ENCODE peak calls at places on chromosome 1, in four cellular contexts. E, L, C and W are unnamed samples.

GRCh38 chr1:26959722-26960624 is at the start of gene KDF1:
- DNase-seq in E (no peak), L (peak; percentile 61), C (no peak), W (no peak)

GRCh38 chr1:183165456-183165855 is 20.6 kb upstream of the LAMC2 start:
- DNase-seq in E (no peak), L (no peak), C (no peak), W (no peak)

GRCh38 chr1:67013573-67013972 is 40.4 kb downstream of the SLC35D1 start:
- DNase-seq in E (no peak), L (no peak), C (no peak), W (peak; percentile 20)

GRCh38 chr1:232984577-232985425 is 34.4 kb downstream of the NTPCR start:
- DNase-seq in E (no peak), L (no peak), C (no peak), W (no peak)

GRCh38 chr1:156401681-156402081 is 32.7 kb downstream of the RHBG start:
- DNase-seq in E (no peak), L (no peak), C (no peak), W (no peak)

GRCh38 chr1:159339517-159339916 is 37.4 kb downstream of the FCER1A start:
- DNase-seq in E (peak; percentile 14), L (no peak), C (no peak), W (no peak)

GRCh38 chr1:155079487-155080249 is 1.0 kb downstream of the EFNA3 start:
- DNase-seq in E (no peak), L (no peak), C (no peak), W (peak; percentile 43)

GRCh38 chr1:150484861-150485260 is 2.4 kb upstream of the TARS2 start:
- DNase-seq in E (peak; percentile 53), L (no peak), C (no peak), W (peak; percentile 40)

GRCh38 chr1:113434081-113434873 is 44.0 kb downstream of the MAGI3 start:
- DNase-seq in E (peak; percentile 47), L (no peak), C (no peak), W (no peak)

GRCh38 chr1:39981957-39982356 is 27.0 kb downstream of the MFSD2A start:
- DNase-seq in E (peak; percentile 26), L (peak; percentile 37), C (no peak), W (no peak)

GRCh38 chr1:10555635-10556429 is 81.1 kb downstream of the PEX14 start:
- DNase-seq in E (no peak), L (no peak), C (peak; percentile 17), W (peak; percentile 75)

DNA sequence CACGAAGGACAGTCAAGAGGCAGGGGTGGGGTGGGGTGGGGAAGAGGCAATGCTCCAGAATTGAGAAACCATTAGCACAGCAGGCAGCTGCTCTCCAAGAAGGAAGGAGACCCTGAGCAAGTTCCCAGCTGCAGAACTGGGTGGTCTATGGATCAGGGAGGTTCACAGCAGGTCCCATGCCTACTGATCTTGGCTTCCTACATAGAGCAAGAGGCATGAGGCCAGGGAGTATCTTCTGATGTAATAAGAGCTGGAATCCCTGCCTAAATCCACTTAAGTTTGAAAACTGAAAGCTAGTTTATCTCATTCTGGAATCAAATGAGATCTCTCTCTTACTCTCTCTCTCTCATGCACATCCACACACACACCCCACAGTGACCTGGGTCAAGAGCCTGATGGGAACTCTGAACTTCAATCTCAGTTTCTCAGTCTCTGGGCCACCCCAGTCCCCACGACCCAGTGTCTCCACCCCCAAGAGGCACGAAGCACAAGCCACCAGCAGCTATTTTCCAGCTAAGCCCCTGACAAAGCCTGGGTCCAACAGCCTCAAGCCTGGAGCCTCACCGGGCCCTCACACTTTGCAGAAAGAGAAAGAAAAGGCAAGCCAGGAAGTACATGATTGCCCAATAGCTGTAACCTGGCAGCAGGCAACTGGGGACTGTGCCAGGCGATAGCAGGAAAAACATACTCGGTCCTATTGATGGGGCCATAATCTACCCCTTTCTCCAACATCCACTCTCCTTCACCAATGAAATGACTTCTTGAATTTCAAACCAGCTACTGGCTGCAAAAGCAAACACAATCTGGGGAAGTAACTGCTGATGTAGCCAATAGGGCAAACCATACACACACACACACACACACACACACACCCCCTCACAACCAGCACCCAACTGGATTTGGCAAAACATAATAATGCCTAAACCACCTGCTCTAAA is 2.2 kb downstream of the NUAK2 start:
- DNase-seq in E (peak; percentile 80), L (no peak), C (no peak), W (peak; percentile 35)
- TF ChIP-seq POLR2A in E (no peak), L (no peak), C (no peak), W (no peak)

GRCh38 chr1:14487671-14488070 is 110.8 kb upstream of the KAZN start:
- DNase-seq in E (no peak), L (no peak), C (no peak), W (no peak)
- TF ChIP-seq MAX in E (no peak), L (no peak), C (no peak), W (no peak)

GRCh38 chr1:227315500-227316346 is 2.6 kb downstream of the CDC42BPA start:
- DNase-seq in E (peak; percentile 69), L (no peak), C (no peak), W (peak; percentile 72)
- TF ChIP-seq POLR2A in E (no peak), L (no peak), C (no peak), W (no peak)

DNA sequence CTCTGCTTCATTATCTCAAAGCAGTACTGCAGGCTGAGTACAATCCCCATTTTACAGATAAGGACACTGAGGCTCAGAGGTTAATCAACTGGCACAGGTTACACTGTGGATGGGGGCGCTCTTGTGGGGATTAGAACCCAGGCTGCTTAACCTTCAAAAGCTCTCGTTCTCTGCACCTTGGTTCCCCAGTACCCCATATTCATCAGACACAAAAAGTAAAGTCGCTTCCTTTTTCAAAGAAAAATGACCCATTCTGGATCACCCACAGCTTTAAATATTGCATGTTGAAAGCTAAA is 20.5 kb downstream of the SSBP3 start:
- DNase-seq in E (no peak), L (no peak), C (no peak), W (no peak)
- TF ChIP-seq MAX in E (no peak), L (no peak), C (no peak), W (no peak)

GRCh38 chr1:153611356-153611755 is 1.6 kb downstream of the S100A16 start:
- DNase-seq in E (no peak), L (no peak), C (no peak), W (no peak)

GRCh38 chr1:153613406-153613805 is 469 bp upstream of the S100A16 start:
- DNase-seq in E (no peak), L (no peak), C (no peak), W (no peak)

GRCh38 chr1:153612111-153612754 is 704 bp downstream of the S100A16 start:
- DNase-seq in E (no peak), L (no peak), C (no peak), W (no peak)

GRCh38 chr1:153614189-153614900 is 1.4 kb upstream of the S100A16 start:
- DNase-seq in E (no peak), L (no peak), C (no peak), W (no peak)

DNA sequence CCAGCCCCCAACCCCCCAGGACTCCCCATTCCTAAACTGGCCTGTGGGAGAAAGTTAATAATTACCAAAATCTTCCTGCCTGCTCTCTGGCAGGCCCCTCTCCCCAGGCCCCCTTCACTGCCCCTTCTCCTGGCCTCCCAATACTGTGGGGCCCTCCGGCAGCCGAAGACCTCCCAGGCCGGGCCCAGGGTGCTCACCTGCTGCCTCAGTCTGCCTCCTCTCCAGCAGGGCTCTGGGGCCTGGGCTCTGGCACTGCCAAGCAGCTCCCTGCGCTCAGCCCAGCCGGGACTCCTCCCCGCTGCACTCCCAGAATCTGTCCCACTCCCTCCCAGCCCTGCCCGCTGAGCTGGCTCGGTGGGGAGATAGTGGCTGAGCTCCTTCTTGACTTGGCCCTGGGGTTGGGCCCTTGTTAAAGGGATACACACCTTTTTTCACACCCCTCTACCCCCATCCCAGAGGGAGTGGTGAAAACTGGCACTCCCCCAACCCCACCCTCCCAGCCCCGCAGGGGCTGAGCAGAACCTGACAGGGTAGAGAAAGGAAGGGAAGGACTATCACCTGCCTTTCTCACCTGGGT is at the start of gene S100A16:
- DNase-seq in E (peak; percentile 77), L (peak; percentile 56), C (no peak), W (no peak)
- TF ChIP-seq POLR2A in E (peak; percentile 70), L (no peak), C (no peak), W (no peak)

DNA sequence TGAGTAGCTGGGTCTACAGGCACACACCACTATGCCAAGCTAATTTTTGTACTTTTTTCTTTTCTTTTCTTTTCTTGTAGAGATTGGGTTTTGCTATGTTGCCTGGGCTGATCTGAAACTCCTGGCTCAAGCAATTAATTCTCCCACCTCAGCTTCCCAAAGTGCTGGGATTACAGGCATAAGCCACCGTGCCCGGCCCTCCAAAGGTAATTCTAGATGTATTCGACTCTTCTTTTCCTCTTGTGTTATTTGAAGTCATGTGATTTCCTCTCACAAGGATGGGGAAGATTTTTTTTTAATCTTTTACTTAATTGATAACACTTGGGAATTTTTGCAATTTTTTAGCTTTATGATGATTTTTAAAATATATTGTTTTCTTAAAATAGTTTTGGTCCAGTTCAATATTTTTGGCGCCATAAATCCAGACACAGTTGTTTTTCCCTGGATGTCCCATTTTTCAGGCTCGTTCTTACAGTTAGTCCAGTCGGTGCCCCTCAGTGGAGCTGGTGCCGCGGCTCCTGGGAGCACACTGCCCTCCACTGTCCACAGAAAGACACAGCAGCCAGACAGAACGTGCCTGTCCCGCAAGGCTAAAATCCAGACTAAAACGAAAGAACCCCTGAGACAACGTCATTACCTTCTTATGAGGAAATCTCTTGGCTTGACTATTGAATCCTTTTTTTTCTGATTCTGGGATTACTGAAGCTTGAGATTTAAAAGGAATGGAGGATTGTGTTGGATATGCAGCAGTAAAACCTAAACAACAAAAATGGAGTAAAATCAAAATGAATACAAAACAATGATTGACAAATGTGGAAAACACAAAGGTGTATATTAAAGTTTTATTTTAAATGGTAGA is 22.4 kb downstream of the STPG1 start:
- DNase-seq in E (peak; percentile 84), L (peak; percentile 57), C (no peak), W (peak; percentile 71)
- TF ChIP-seq MAX in E (peak; percentile 42), L (no peak), C (peak; percentile 46), W (peak; percentile 40)

DNA sequence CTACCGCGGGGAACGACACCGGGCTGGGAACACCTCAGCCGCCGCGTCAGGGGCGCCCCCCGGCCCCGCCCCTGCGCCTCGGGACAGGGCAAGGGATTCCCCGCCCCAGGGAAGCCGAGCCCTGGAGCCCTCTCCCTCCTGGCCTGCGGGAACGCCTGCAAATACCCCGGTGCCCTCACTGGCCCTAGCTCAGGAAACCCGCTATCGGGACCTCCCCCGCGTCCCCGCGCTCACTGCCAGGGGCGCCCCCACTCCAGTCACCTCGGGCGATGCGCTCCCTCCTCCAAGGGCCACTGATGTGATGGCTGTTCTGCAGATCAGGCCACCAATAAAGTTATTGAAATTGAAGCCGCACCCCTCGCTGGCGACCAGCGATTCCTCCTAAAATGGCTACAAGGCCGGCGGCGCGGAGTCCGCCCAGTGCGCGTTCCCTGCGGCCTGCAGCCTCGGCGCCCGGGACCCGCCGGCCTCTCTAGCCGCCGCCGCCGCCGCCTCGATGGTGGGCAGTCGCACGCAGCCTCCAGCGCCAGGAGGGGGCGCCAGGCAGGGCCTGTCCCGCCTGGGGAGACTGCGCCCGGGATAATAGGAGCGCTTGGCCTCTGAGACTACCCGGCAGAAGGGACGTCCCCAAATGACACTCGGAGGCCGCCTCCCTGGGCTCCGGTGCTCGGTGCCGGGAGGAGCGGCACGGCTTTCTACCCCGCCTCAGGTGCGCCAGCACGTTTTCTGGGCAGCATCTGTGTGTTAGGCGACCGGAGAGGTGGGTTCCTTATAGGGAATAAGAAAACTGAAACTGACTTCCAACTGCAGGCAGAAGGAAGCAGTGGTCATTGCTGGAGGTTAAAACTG is at the start of gene PRKAB2:
- DNase-seq in E (peak; percentile 97), L (peak; percentile 91), C (peak; percentile 77), W (peak; percentile 97)
- TF ChIP-seq POLR2A in E (peak; percentile 61), L (no peak), C (peak; percentile 84), W (peak; percentile 68)